ENCODE peak calls at places on chromosome 6, in seven cellular contexts. One of them, this sample, is unnamed.

GRCh38 chr6:145903356-145904102 is 60.6 kb downstream of the SHPRH start:
- DNase-seq in choroid plexus epithelial cell: peak; percentile 21
- DNase-seq in tibial nerve: no peak
- DNase-seq in IMR-90: peak; percentile 83
- DNase-seq in WTC11: no peak
- DNase-seq in GM13976: no peak
- DNase-seq in activated B cell treated with CpG ODN at 0.5 μM for 24 hours: no peak
- DNase-seq in this sample: no peak

GRCh38 chr6:16396497-16397319 is 158.3 kb downstream of the GMPR start:
- DNase-seq in choroid plexus epithelial cell: no peak
- DNase-seq in tibial nerve: no peak
- DNase-seq in IMR-90: peak; percentile 35
- DNase-seq in WTC11: no peak
- DNase-seq in GM13976: no peak
- DNase-seq in activated B cell treated with CpG ODN at 0.5 μM for 24 hours: no peak
- DNase-seq in this sample: no peak

GRCh38 chr6:130647221-130647620 is 180.0 kb upstream of the SMLR1 start:
- DNase-seq in choroid plexus epithelial cell: peak; percentile 28
- DNase-seq in tibial nerve: no peak
- DNase-seq in IMR-90: no peak
- DNase-seq in WTC11: no peak
- DNase-seq in GM13976: no peak
- DNase-seq in activated B cell treated with CpG ODN at 0.5 μM for 24 hours: no peak
- DNase-seq in this sample: no peak

GRCh38 chr6:16756660-16757270 is 4.5 kb downstream of the ATXN1 start:
- DNase-seq in choroid plexus epithelial cell: peak; percentile 65
- DNase-seq in tibial nerve: no peak
- DNase-seq in IMR-90: no peak
- DNase-seq in WTC11: no peak
- DNase-seq in GM13976: no peak
- DNase-seq in activated B cell treated with CpG ODN at 0.5 μM for 24 hours: no peak
- DNase-seq in this sample: no peak

GRCh38 chr6:135722679-135723078 is 128.8 kb upstream of the PDE7B start:
- DNase-seq in choroid plexus epithelial cell: peak; percentile 87
- DNase-seq in tibial nerve: no peak
- DNase-seq in IMR-90: peak; percentile 94
- DNase-seq in WTC11: no peak
- DNase-seq in GM13976: peak; percentile 7
- DNase-seq in activated B cell treated with CpG ODN at 0.5 μM for 24 hours: no peak
- DNase-seq in this sample: no peak

GRCh38 chr6:169173532-169174268 is 79.9 kb downstream of the THBS2 start:
- DNase-seq in choroid plexus epithelial cell: no peak
- DNase-seq in tibial nerve: no peak
- DNase-seq in IMR-90: peak; percentile 33
- DNase-seq in WTC11: no peak
- DNase-seq in GM13976: no peak
- DNase-seq in activated B cell treated with CpG ODN at 0.5 μM for 24 hours: no peak
- DNase-seq in this sample: no peak

GRCh38 chr6:138869343-138869742 is 73.5 kb downstream of the ECT2L start:
- DNase-seq in choroid plexus epithelial cell: peak; percentile 15
- DNase-seq in tibial nerve: no peak
- DNase-seq in IMR-90: no peak
- DNase-seq in WTC11: no peak
- DNase-seq in GM13976: no peak
- DNase-seq in activated B cell treated with CpG ODN at 0.5 μM for 24 hours: no peak
- DNase-seq in this sample: no peak

GRCh38 chr6:386688-387266 is 4.8 kb upstream of the IRF4 start:
- DNase-seq in choroid plexus epithelial cell: no peak
- DNase-seq in tibial nerve: no peak
- DNase-seq in IMR-90: no peak
- DNase-seq in WTC11: no peak
- DNase-seq in GM13976: no peak
- DNase-seq in activated B cell treated with CpG ODN at 0.5 μM for 24 hours: no peak
- DNase-seq in this sample: no peak

GRCh38 chr6:38149526-38149925 is 330.0 kb downstream of the ZFAND3 start:
- DNase-seq in choroid plexus epithelial cell: no peak
- DNase-seq in tibial nerve: no peak
- DNase-seq in IMR-90: peak; percentile 49
- DNase-seq in WTC11: no peak
- DNase-seq in GM13976: no peak
- DNase-seq in activated B cell treated with CpG ODN at 0.5 μM for 24 hours: no peak
- DNase-seq in this sample: no peak

GRCh38 chr6:144730088-144730640 is 445.0 kb downstream of the UTRN start:
- DNase-seq in choroid plexus epithelial cell: no peak
- DNase-seq in tibial nerve: no peak
- DNase-seq in IMR-90: no peak
- DNase-seq in WTC11: no peak
- DNase-seq in GM13976: no peak
- DNase-seq in activated B cell treated with CpG ODN at 0.5 μM for 24 hours: no peak
- DNase-seq in this sample: no peak

GRCh38 chr6:35484921-35485392 is 11.9 kb downstream of the TEAD3 start:
- DNase-seq in choroid plexus epithelial cell: no peak
- DNase-seq in tibial nerve: no peak
- DNase-seq in IMR-90: peak; percentile 50
- DNase-seq in WTC11: no peak
- DNase-seq in GM13976: no peak
- DNase-seq in activated B cell treated with CpG ODN at 0.5 μM for 24 hours: no peak
- DNase-seq in this sample: no peak

GRCh38 chr6:1296079-1296478 is 15.8 kb upstream of the FOXQ1 start:
- DNase-seq in choroid plexus epithelial cell: no peak
- DNase-seq in tibial nerve: no peak
- DNase-seq in IMR-90: no peak
- DNase-seq in WTC11: no peak
- DNase-seq in GM13976: no peak
- DNase-seq in activated B cell treated with CpG ODN at 0.5 μM for 24 hours: no peak
- DNase-seq in this sample: no peak

GRCh38 chr6:39925931-39926290 is 8.4 kb downstream of the MOCS1 start:
- DNase-seq in choroid plexus epithelial cell: no peak
- DNase-seq in tibial nerve: no peak
- DNase-seq in IMR-90: no peak
- DNase-seq in WTC11: no peak
- DNase-seq in GM13976: no peak
- DNase-seq in activated B cell treated with CpG ODN at 0.5 μM for 24 hours: no peak
- DNase-seq in this sample: no peak

GRCh38 chr6:133764813-133765208 is 124.1 kb upstream of the TCF21 start:
- DNase-seq in choroid plexus epithelial cell: no peak
- DNase-seq in tibial nerve: no peak
- DNase-seq in IMR-90: no peak
- DNase-seq in WTC11: no peak
- DNase-seq in GM13976: no peak
- DNase-seq in activated B cell treated with CpG ODN at 0.5 μM for 24 hours: no peak
- DNase-seq in this sample: no peak

GRCh38 chr6:75149253-75149652 is 56.6 kb downstream of the COL12A1 start:
- DNase-seq in choroid plexus epithelial cell: peak; percentile 79
- DNase-seq in tibial nerve: no peak
- DNase-seq in IMR-90: peak; percentile 47
- DNase-seq in WTC11: no peak
- DNase-seq in GM13976: no peak
- DNase-seq in activated B cell treated with CpG ODN at 0.5 μM for 24 hours: no peak
- DNase-seq in this sample: no peak

GRCh38 chr6:139482184-139482751 is 107.8 kb upstream of the CITED2 start:
- DNase-seq in choroid plexus epithelial cell: peak; percentile 21
- DNase-seq in tibial nerve: no peak
- DNase-seq in IMR-90: no peak
- DNase-seq in WTC11: no peak
- DNase-seq in GM13976: no peak
- DNase-seq in activated B cell treated with CpG ODN at 0.5 μM for 24 hours: no peak
- DNase-seq in this sample: no peak

GRCh38 chr6:116969211-116969863 is 92.3 kb downstream of the RFX6 start:
- DNase-seq in choroid plexus epithelial cell: peak; percentile 80
- DNase-seq in tibial nerve: no peak
- DNase-seq in IMR-90: peak; percentile 50
- DNase-seq in WTC11: no peak
- DNase-seq in GM13976: peak; percentile 45
- DNase-seq in activated B cell treated with CpG ODN at 0.5 μM for 24 hours: no peak
- DNase-seq in this sample: no peak

GRCh38 chr6:168301648-168302398 is 17.8 kb downstream of the DACT2 start:
- DNase-seq in choroid plexus epithelial cell: peak; percentile 6
- DNase-seq in tibial nerve: no peak
- DNase-seq in IMR-90: no peak
- DNase-seq in WTC11: no peak
- DNase-seq in GM13976: no peak
- DNase-seq in activated B cell treated with CpG ODN at 0.5 μM for 24 hours: no peak
- DNase-seq in this sample: no peak

GRCh38 chr6:34148864-34149810 is 3.2 kb upstream of the GRM4 start:
- DNase-seq in choroid plexus epithelial cell: no peak
- DNase-seq in tibial nerve: no peak
- DNase-seq in IMR-90: no peak
- DNase-seq in WTC11: peak; percentile 15
- DNase-seq in GM13976: no peak
- DNase-seq in activated B cell treated with CpG ODN at 0.5 μM for 24 hours: no peak
- DNase-seq in this sample: no peak

GRCh38 chr6:139777202-139777970 is 402.9 kb upstream of the CITED2 start:
- DNase-seq in choroid plexus epithelial cell: no peak
- DNase-seq in tibial nerve: no peak
- DNase-seq in IMR-90: no peak
- DNase-seq in WTC11: peak; percentile 14
- DNase-seq in GM13976: no peak
- DNase-seq in activated B cell treated with CpG ODN at 0.5 μM for 24 hours: no peak
- DNase-seq in this sample: no peak

GRCh38 chr6:15520616-15521203 is 142.1 kb downstream of the DTNBP1 start:
- DNase-seq in choroid plexus epithelial cell: no peak
- DNase-seq in tibial nerve: no peak
- DNase-seq in IMR-90: no peak
- DNase-seq in WTC11: no peak
- DNase-seq in GM13976: no peak
- DNase-seq in activated B cell treated with CpG ODN at 0.5 μM for 24 hours: no peak
- DNase-seq in this sample: no peak

GRCh38 chr6:79650943-79651342 is 19.8 kb downstream of the SH3BGRL2 start:
- DNase-seq in choroid plexus epithelial cell: no peak
- DNase-seq in tibial nerve: no peak
- DNase-seq in IMR-90: no peak
- DNase-seq in WTC11: no peak
- DNase-seq in GM13976: no peak
- DNase-seq in activated B cell treated with CpG ODN at 0.5 μM for 24 hours: no peak
- DNase-seq in this sample: no peak

GRCh38 chr6:117506180-117506835 is 23.8 kb downstream of the DCBLD1 start:
- DNase-seq in choroid plexus epithelial cell: peak; percentile 59
- DNase-seq in tibial nerve: no peak
- DNase-seq in IMR-90: peak; percentile 83
- DNase-seq in WTC11: no peak
- DNase-seq in GM13976: no peak
- DNase-seq in activated B cell treated with CpG ODN at 0.5 μM for 24 hours: no peak
- DNase-seq in this sample: no peak

GRCh38 chr6:154732538-154732823 is 735 bp upstream of the SCAF8 start:
- DNase-seq in choroid plexus epithelial cell: no peak
- DNase-seq in tibial nerve: no peak
- DNase-seq in IMR-90: no peak
- DNase-seq in WTC11: peak; percentile 56
- DNase-seq in GM13976: no peak
- DNase-seq in activated B cell treated with CpG ODN at 0.5 μM for 24 hours: no peak
- DNase-seq in this sample: no peak

GRCh38 chr6:154731296-154732218 is 1.7 kb upstream of the SCAF8 start:
- DNase-seq in choroid plexus epithelial cell: no peak
- DNase-seq in tibial nerve: no peak
- DNase-seq in IMR-90: no peak
- DNase-seq in WTC11: no peak
- DNase-seq in GM13976: no peak
- DNase-seq in activated B cell treated with CpG ODN at 0.5 μM for 24 hours: no peak
- DNase-seq in this sample: no peak

GRCh38 chr6:154732824-154733609 is at the start of gene SCAF8:
- DNase-seq in choroid plexus epithelial cell: peak; percentile 82
- DNase-seq in tibial nerve: peak; percentile 63
- DNase-seq in IMR-90: peak; percentile 69
- DNase-seq in WTC11: peak; percentile 78
- DNase-seq in GM13976: peak; percentile 89
- DNase-seq in activated B cell treated with CpG ODN at 0.5 μM for 24 hours: peak; percentile 94
- DNase-seq in this sample: peak; percentile 89

GRCh38 chr6:154736613-154737259 is 3.5 kb downstream of the SCAF8 start:
- DNase-seq in choroid plexus epithelial cell: no peak
- DNase-seq in tibial nerve: no peak
- DNase-seq in IMR-90: no peak
- DNase-seq in WTC11: no peak
- DNase-seq in GM13976: no peak
- DNase-seq in activated B cell treated with CpG ODN at 0.5 μM for 24 hours: no peak
- DNase-seq in this sample: no peak

GRCh38 chr6:154733610-154734379 is 579 bp downstream of the SCAF8 start:
- DNase-seq in choroid plexus epithelial cell: peak; percentile 99
- DNase-seq in tibial nerve: peak; percentile 91
- DNase-seq in IMR-90: peak; percentile 97
- DNase-seq in WTC11: peak; percentile 94
- DNase-seq in GM13976: peak; percentile 96
- DNase-seq in activated B cell treated with CpG ODN at 0.5 μM for 24 hours: peak; percentile 82
- DNase-seq in this sample: peak; percentile 86
- TF ChIP-seq CTCF in choroid plexus epithelial cell: no peak
- TF ChIP-seq CTCF in tibial nerve: no peak
- TF ChIP-seq CTCF in IMR-90: no peak
- TF ChIP-seq CTCF in WTC11: no peak
- TF ChIP-seq CTCF in GM13976: no peak
- TF ChIP-seq CTCF in activated B cell treated with CpG ODN at 0.5 μM for 24 hours: no peak
- TF ChIP-seq CTCF in this sample: no peak

GRCh38 chr6:132728616-132729015 is 14.8 kb upstream of the VNN1 start:
- DNase-seq in choroid plexus epithelial cell: no peak
- DNase-seq in tibial nerve: no peak
- DNase-seq in IMR-90: no peak
- DNase-seq in WTC11: peak; percentile 16
- DNase-seq in GM13976: no peak
- DNase-seq in activated B cell treated with CpG ODN at 0.5 μM for 24 hours: no peak
- DNase-seq in this sample: no peak
- TF ChIP-seq CTCF in choroid plexus epithelial cell: no peak
- TF ChIP-seq CTCF in tibial nerve: no peak
- TF ChIP-seq CTCF in IMR-90: no peak
- TF ChIP-seq CTCF in WTC11: peak; percentile 30
- TF ChIP-seq CTCF in GM13976: peak; percentile 11
- TF ChIP-seq CTCF in activated B cell treated with CpG ODN at 0.5 μM for 24 hours: no peak
- TF ChIP-seq CTCF in this sample: peak; percentile 25

GRCh38 chr6:26473758-26474438 is 16.1 kb downstream of the BTN2A1 start:
- DNase-seq in choroid plexus epithelial cell: peak; percentile 98
- DNase-seq in tibial nerve: peak; percentile 96
- DNase-seq in IMR-90: peak; percentile 97
- DNase-seq in WTC11: peak; percentile 33
- DNase-seq in GM13976: peak; percentile 79
- DNase-seq in activated B cell treated with CpG ODN at 0.5 μM for 24 hours: peak; percentile 49
- DNase-seq in this sample: peak; percentile 30
- TF ChIP-seq CTCF in choroid plexus epithelial cell: no peak
- TF ChIP-seq CTCF in tibial nerve: no peak
- TF ChIP-seq CTCF in IMR-90: no peak
- TF ChIP-seq CTCF in WTC11: no peak
- TF ChIP-seq CTCF in GM13976: no peak
- TF ChIP-seq CTCF in activated B cell treated with CpG ODN at 0.5 μM for 24 hours: no peak
- TF ChIP-seq CTCF in this sample: no peak

DNA sequence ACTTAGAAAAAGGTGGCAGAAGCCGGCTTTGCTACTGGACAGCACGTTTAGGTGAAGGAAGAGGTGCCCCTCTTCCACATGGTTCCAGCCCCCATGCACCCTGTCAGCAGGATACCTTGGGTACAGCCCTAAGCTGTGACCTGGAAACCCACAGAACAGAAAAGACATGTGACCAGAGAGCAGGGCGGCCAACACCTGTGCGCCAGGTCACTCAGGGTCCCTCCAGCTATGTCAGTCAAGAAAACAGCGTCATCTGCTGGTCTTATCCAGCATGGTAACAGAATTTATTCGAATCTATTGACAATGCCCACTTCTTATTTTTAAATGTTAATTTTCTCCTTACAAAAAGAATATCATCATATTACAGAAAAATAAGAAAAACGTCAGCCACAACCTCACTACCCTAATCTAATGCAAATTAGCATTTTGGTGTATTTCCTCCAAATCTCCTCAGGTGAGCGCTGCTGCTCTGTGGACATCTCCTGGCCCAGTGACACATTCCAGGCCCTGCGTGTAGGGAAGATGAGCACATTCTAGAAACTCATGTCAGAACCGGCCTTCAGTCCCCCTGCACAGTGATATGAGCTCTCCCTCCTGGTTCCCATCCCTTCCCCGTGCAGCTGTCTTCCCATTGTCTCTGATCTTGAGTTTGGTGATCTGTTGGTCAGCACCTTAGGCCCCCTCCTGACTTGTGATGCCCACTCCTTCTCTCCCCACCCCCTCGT is 37.2 kb downstream of the GTF2H5 start:
- DNase-seq in choroid plexus epithelial cell: peak; percentile 43
- DNase-seq in tibial nerve: no peak
- DNase-seq in IMR-90: no peak
- DNase-seq in WTC11: peak; percentile 45
- DNase-seq in GM13976: no peak
- DNase-seq in activated B cell treated with CpG ODN at 0.5 μM for 24 hours: no peak
- DNase-seq in this sample: no peak
- TF ChIP-seq CTCF in choroid plexus epithelial cell: peak; percentile 74
- TF ChIP-seq CTCF in tibial nerve: no peak
- TF ChIP-seq CTCF in IMR-90: peak; percentile 37
- TF ChIP-seq CTCF in WTC11: peak; percentile 58
- TF ChIP-seq CTCF in GM13976: peak; percentile 9
- TF ChIP-seq CTCF in activated B cell treated with CpG ODN at 0.5 μM for 24 hours: no peak
- TF ChIP-seq CTCF in this sample: peak; percentile 73

This sample was measured in progenitor cell of endocrine pancreas.